ENCODE peak calls at places on chromosomes 7 and 10, in eight cellular contexts. D is endothelial cell of umbilical vein, Y is AG04450, L is HCT116, R is body of pancreas, P is transverse colon, U is cardiac muscle cell, V is neural progenitor cell. B is an unnamed sample.

GRCh38 chr10:118557946-118558345 is 37.5 kb downstream of the PRLHR start:
- DNase-seq in P (no peak), V (no peak), Y (no peak), L (no peak), U (no peak), D (peak; percentile 62), R (no peak), B (no peak)

GRCh38 chr7:148291799-148292198 is 298.8 kb upstream of the C7orf33 start:
- DNase-seq in V (no peak), D (no peak), R (no peak), P (no peak), U (no peak), L (no peak), Y (no peak), B (no peak)

GRCh38 chr7:137626469-137627067 is 220.2 kb downstream of the DGKI start:
- DNase-seq in U (peak; percentile 79), V (peak; percentile 80), D (peak; percentile 54), Y (peak; percentile 6), L (peak; percentile 31), P (peak; percentile 28), R (peak; percentile 47), B (peak; percentile 34)

GRCh38 chr10:102796407-102797176 is 40.6 kb downstream of the CYP17A1 start:
- DNase-seq in Y (no peak), L (no peak), V (no peak), R (peak; percentile 83), D (peak; percentile 85), U (no peak), P (peak; percentile 82), B (peak; percentile 34)

GRCh38 chr7:134554417-134554966 is 5.6 kb downstream of the AKR1B15 start:
- DNase-seq in R (no peak), U (no peak), P (no peak), V (no peak), D (no peak), Y (no peak), L (no peak), B (no peak)

GRCh38 chr10:122673731-122674130 is 25.9 kb downstream of the C10orf120 start:
- DNase-seq in V (no peak), P (no peak), R (no peak), L (no peak), U (no peak), D (no peak), Y (no peak), B (no peak)

GRCh38 chr7:33918401-33919120 is 13.2 kb downstream of the BMPER start:
- DNase-seq in P (no peak), U (no peak), D (no peak), R (no peak), L (no peak), V (no peak), Y (no peak), B (no peak)

GRCh38 chr7:80923211-80923612 is 4.4 kb upstream of the SEMA3C start:
- DNase-seq in Y (no peak), L (no peak), P (no peak), R (no peak), U (peak; percentile 42), V (no peak), D (no peak), B (no peak)

GRCh38 chr7:18494821-18495408 is 634 bp upstream of the HDAC9 start:
- DNase-seq in L (no peak), R (peak; percentile 10), P (no peak), D (no peak), V (no peak), Y (no peak), U (peak; percentile 39), B (no peak)

GRCh38 chr7:159118623-159119022 is 26.0 kb downstream of the VIPR2 start:
- DNase-seq in Y (no peak), R (no peak), U (no peak), P (no peak), D (no peak), L (no peak), V (no peak), B (no peak)

GRCh38 chr7:121313220-121313792 is 15.5 kb upstream of the WNT16 start:
- DNase-seq in U (no peak), L (no peak), D (no peak), R (no peak), P (peak; percentile 29), V (no peak), Y (no peak), B (no peak)

GRCh38 chr7:121313793-121314676 is 14.8 kb upstream of the WNT16 start:
- DNase-seq in D (no peak), V (no peak), L (peak; percentile 88), Y (no peak), U (no peak), P (peak; percentile 12), R (no peak), B (no peak)
- H3K4me3 ChIP-seq in D (no peak overlapping the region), V (no peak overlapping the region), L (peak overlapping the region; percentile 36), Y (no peak overlapping the region), U (no peak overlapping the region), P (no peak overlapping the region), R (no peak overlapping the region), B (no peak overlapping the region)

GRCh38 chr10:74024600-74024999 is 26.7 kb downstream of the VCL start:
- DNase-seq in R (no peak), Y (no peak), V (no peak), U (no peak), D (no peak), P (no peak), L (no peak), B (no peak)
- H3K9me3 ChIP-seq in R (no peaks in the 10 kb centered on the region), Y (no peaks in the 10 kb centered on the region), V (no peaks in the 10 kb centered on the region), U (no peaks in the 10 kb centered on the region), D (no peaks in the 10 kb centered on the region), P (no peaks in the 10 kb centered on the region), L (no peaks in the 10 kb centered on the region), B (no peaks in the 10 kb centered on the region)

GRCh38 chr7:131909151-131909768 is 352.8 kb upstream of the PODXL start:
- DNase-seq in L (no peak), Y (no peak), V (peak; percentile 54), R (no peak), U (no peak), P (peak; percentile 13), D (no peak), B (no peak)
- H3K4me3 ChIP-seq in L (no peak overlapping the region), Y (no peak overlapping the region), V (peak overlapping the region; percentile 47), R (no peak overlapping the region), U (no peak overlapping the region), P (no peak overlapping the region), D (no peak overlapping the region), B (no peak overlapping the region)

DNA sequence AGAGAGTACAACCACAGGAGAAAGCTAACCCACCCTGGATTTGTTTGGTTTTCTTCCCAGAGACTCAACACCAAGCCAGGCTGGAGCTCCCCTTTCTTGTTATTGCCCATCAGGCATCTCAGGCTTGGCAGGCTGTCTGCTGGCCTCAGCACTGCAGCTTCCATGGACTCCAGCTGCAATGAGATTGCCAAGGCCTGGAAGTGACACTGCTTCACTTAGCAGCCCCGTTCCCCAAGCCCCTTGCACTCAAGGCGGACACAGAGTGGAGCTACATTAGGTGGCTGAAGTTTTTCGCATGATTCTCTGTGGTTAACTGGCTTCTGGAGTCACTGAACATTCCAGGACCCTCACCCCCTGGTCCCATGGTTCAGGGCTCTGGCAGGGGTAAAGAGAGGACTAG is 163.1 kb upstream of the GDF10 start:
- DNase-seq in Y (no peak), D (no peak), P (no peak), L (no peak), R (no peak), U (no peak), V (no peak), B (no peak)
- H3K9me3 ChIP-seq in Y (no peaks in the 10 kb centered on the region), D (no peaks in the 10 kb centered on the region), P (no peaks in the 10 kb centered on the region), L (no peaks in the 10 kb centered on the region), R (no peaks in the 10 kb centered on the region), U (no peaks in the 10 kb centered on the region), V (no peaks in the 10 kb centered on the region), B (no peaks in the 10 kb centered on the region)

GRCh38 chr10:44879531-44879899 is 31.6 kb upstream of the TMEM72 start:
- DNase-seq in P (no peak), V (no peak), L (no peak), D (no peak), R (no peak), Y (no peak), U (no peak), B (no peak)
- H3K4me3 ChIP-seq in P (no peak overlapping the region), V (peak overlapping the region; percentile 39), L (no peak overlapping the region), D (no peak overlapping the region), R (no peak overlapping the region), Y (peak overlapping the region; percentile 58), U (peak overlapping the region; percentile 12), B (no peak overlapping the region)

GRCh38 chr10:117544729-117545140 is 2.2 kb downstream of the EMX2 start:
- DNase-seq in Y (no peak), U (no peak), V (peak; percentile 61), D (no peak), P (no peak), R (no peak), L (no peak), B (no peak)
- H3K9me3 ChIP-seq in Y (peaks cover 5% of the 10 kb centered on the region), U (no peaks in the 10 kb centered on the region), V (no peaks in the 10 kb centered on the region), D (no peaks in the 10 kb centered on the region), P (no peaks in the 10 kb centered on the region), R (no peaks in the 10 kb centered on the region), L (no peaks in the 10 kb centered on the region), B (no peaks in the 10 kb centered on the region)